ENCODE peak calls at places on chromosomes 11 and 22, in seven cellular contexts. One of them, this sample, is unnamed.

GRCh38 chr11:128205796-128206195 is 381.6 kb downstream of the ETS1 start:
- DNase-seq in iPS DF 6.9: no peak
- DNase-seq in kidney: no peak
- DNase-seq in aorta: no peak
- DNase-seq in stomach: no peak
- DNase-seq in prostate gland: no peak
- DNase-seq in testis: no peak
- DNase-seq in this sample: no peak

GRCh38 chr11:33391893-33392251 is 134.7 kb downstream of the HIPK3 start:
- DNase-seq in testis: no peak
- DNase-seq in kidney: no peak
- DNase-seq in stomach: no peak
- DNase-seq in iPS DF 6.9: no peak
- DNase-seq in aorta: no peak
- DNase-seq in prostate gland: no peak
- DNase-seq in this sample: no peak

GRCh38 chr22:27669798-27670599 is 131.6 kb downstream of the MN1 start:
- DNase-seq in testis: peak; percentile 56
- DNase-seq in aorta: no peak
- DNase-seq in kidney: no peak
- DNase-seq in stomach: no peak
- DNase-seq in iPS DF 6.9: no peak
- DNase-seq in prostate gland: no peak
- DNase-seq in this sample: no peak

GRCh38 chr11:45872513-45873356 is 12.7 kb upstream of the MAPK8IP1 start:
- DNase-seq in prostate gland: peak; percentile 59
- DNase-seq in aorta: no peak
- DNase-seq in testis: peak; percentile 71
- DNase-seq in stomach: peak; percentile 39
- DNase-seq in iPS DF 6.9: peak; percentile 70
- DNase-seq in kidney: no peak
- DNase-seq in this sample: no peak

GRCh38 chr11:116637766-116638165 is 135.0 kb downstream of the BUD13 start:
- DNase-seq in stomach: no peak
- DNase-seq in testis: no peak
- DNase-seq in aorta: no peak
- DNase-seq in prostate gland: no peak
- DNase-seq in iPS DF 6.9: no peak
- DNase-seq in kidney: no peak
- DNase-seq in this sample: no peak

GRCh38 chr22:31126869-31127175 is 4.1 kb downstream of the INPP5J start:
- DNase-seq in kidney: no peak
- DNase-seq in stomach: no peak
- DNase-seq in aorta: no peak
- DNase-seq in iPS DF 6.9: no peak
- DNase-seq in prostate gland: no peak
- DNase-seq in testis: no peak
- DNase-seq in this sample: no peak

GRCh38 chr11:2305862-2306823 is 4.3 kb downstream of the TSPAN32 start:
- DNase-seq in prostate gland: no peak
- DNase-seq in aorta: peak; percentile 85
- DNase-seq in kidney: peak; percentile 92
- DNase-seq in iPS DF 6.9: no peak
- DNase-seq in testis: peak; percentile 86
- DNase-seq in stomach: peak; percentile 25
- DNase-seq in this sample: no peak

GRCh38 chr11:63923319-63923718 is 6.4 kb upstream of the RCOR2 start:
- DNase-seq in iPS DF 6.9: no peak
- DNase-seq in aorta: no peak
- DNase-seq in kidney: no peak
- DNase-seq in prostate gland: no peak
- DNase-seq in testis: no peak
- DNase-seq in stomach: no peak
- DNase-seq in this sample: no peak

GRCh38 chr11:14270690-14271542 is 88.1 kb downstream of the RRAS2 start:
- DNase-seq in iPS DF 6.9: no peak
- DNase-seq in prostate gland: no peak
- DNase-seq in aorta: no peak
- DNase-seq in testis: no peak
- DNase-seq in kidney: no peak
- DNase-seq in stomach: no peak
- DNase-seq in this sample: no peak

GRCh38 chr11:79304599-79305212 is 136.1 kb downstream of the TENM4 start:
- DNase-seq in iPS DF 6.9: no peak
- DNase-seq in aorta: no peak
- DNase-seq in testis: no peak
- DNase-seq in prostate gland: no peak
- DNase-seq in stomach: no peak
- DNase-seq in kidney: no peak
- DNase-seq in this sample: no peak

GRCh38 chr11:28581286-28582242 is 473.4 kb downstream of the METTL15 start:
- DNase-seq in prostate gland: no peak
- DNase-seq in testis: no peak
- DNase-seq in stomach: no peak
- DNase-seq in aorta: no peak
- DNase-seq in kidney: no peak
- DNase-seq in iPS DF 6.9: no peak
- DNase-seq in this sample: no peak

GRCh38 chr11:132278801-132279574 is 908.6 kb downstream of the NTM start:
- DNase-seq in stomach: no peak
- DNase-seq in aorta: no peak
- DNase-seq in testis: no peak
- DNase-seq in prostate gland: no peak
- DNase-seq in kidney: no peak
- DNase-seq in iPS DF 6.9: no peak
- DNase-seq in this sample: no peak

GRCh38 chr22:38471237-38471636 is 3.3 kb downstream of the KDELR3 start:
- DNase-seq in testis: no peak
- DNase-seq in iPS DF 6.9: no peak
- DNase-seq in stomach: no peak
- DNase-seq in aorta: no peak
- DNase-seq in prostate gland: no peak
- DNase-seq in kidney: peak; percentile 60
- DNase-seq in this sample: no peak

GRCh38 chr22:40240671-40241070 is 62.9 kb downstream of the TNRC6B start:
- DNase-seq in prostate gland: no peak
- DNase-seq in iPS DF 6.9: no peak
- DNase-seq in testis: no peak
- DNase-seq in kidney: no peak
- DNase-seq in stomach: no peak
- DNase-seq in aorta: no peak
- DNase-seq in this sample: no peak

GRCh38 chr11:45247433-45247832 is 38.7 kb downstream of the SYT13 start:
- DNase-seq in stomach: no peak
- DNase-seq in aorta: no peak
- DNase-seq in prostate gland: no peak
- DNase-seq in kidney: no peak
- DNase-seq in testis: no peak
- DNase-seq in iPS DF 6.9: no peak
- DNase-seq in this sample: no peak

GRCh38 chr11:3995307-3995706 is 99.3 kb upstream of the RRM1 start:
- DNase-seq in stomach: no peak
- DNase-seq in prostate gland: no peak
- DNase-seq in testis: no peak
- DNase-seq in kidney: no peak
- DNase-seq in aorta: no peak
- DNase-seq in iPS DF 6.9: no peak
- DNase-seq in this sample: no peak

GRCh38 chr11:133403900-133404299 is 128.4 kb downstream of the OPCML start:
- DNase-seq in iPS DF 6.9: peak; percentile 20
- DNase-seq in stomach: no peak
- DNase-seq in kidney: no peak
- DNase-seq in testis: peak; percentile 54
- DNase-seq in aorta: no peak
- DNase-seq in prostate gland: no peak
- DNase-seq in this sample: no peak

GRCh38 chr11:17432041-17432440 is 43.6 kb upstream of the KCNJ11 start:
- DNase-seq in prostate gland: no peak
- DNase-seq in testis: no peak
- DNase-seq in aorta: no peak
- DNase-seq in iPS DF 6.9: no peak
- DNase-seq in stomach: no peak
- DNase-seq in kidney: no peak
- DNase-seq in this sample: no peak

GRCh38 chr11:131198161-131198560 is 172.3 kb upstream of the NTM start:
- DNase-seq in testis: no peak
- DNase-seq in kidney: no peak
- DNase-seq in prostate gland: no peak
- DNase-seq in aorta: no peak
- DNase-seq in iPS DF 6.9: no peak
- DNase-seq in stomach: no peak
- DNase-seq in this sample: no peak

GRCh38 chr22:26461188-26461810 is 22.3 kb downstream of the HPS4 start:
- DNase-seq in kidney: no peak
- DNase-seq in stomach: peak; percentile 71
- DNase-seq in prostate gland: peak; percentile 54
- DNase-seq in testis: peak; percentile 74
- DNase-seq in aorta: peak; percentile 66
- DNase-seq in iPS DF 6.9: peak; percentile 52
- DNase-seq in this sample: no peak

GRCh38 chr11:18721576-18722292 is 4.3 kb downstream of the IGSF22 start:
- DNase-seq in kidney: peak; percentile 85
- DNase-seq in iPS DF 6.9: peak; percentile 82
- DNase-seq in aorta: no peak
- DNase-seq in testis: peak; percentile 59
- DNase-seq in stomach: peak; percentile 40
- DNase-seq in prostate gland: peak; percentile 28
- DNase-seq in this sample: no peak
- H3K27ac ChIP-seq in kidney: no peak overlapping the region
- H3K27ac ChIP-seq in iPS DF 6.9: no peak overlapping the region
- H3K27ac ChIP-seq in aorta: peak overlapping the region; percentile 38
- H3K27ac ChIP-seq in testis: peak overlapping the region; percentile 72
- H3K27ac ChIP-seq in stomach: peak overlapping the region; percentile 16
- H3K27ac ChIP-seq in prostate gland: peak overlapping the region; percentile 32
- H3K27ac ChIP-seq in this sample: no peak overlapping the region

GRCh38 chr11:47331454-47332302 is 20.8 kb downstream of the MYBPC3 start:
- DNase-seq in prostate gland: peak; percentile 56
- DNase-seq in aorta: no peak
- DNase-seq in iPS DF 6.9: no peak
- DNase-seq in testis: no peak
- DNase-seq in stomach: peak; percentile 77
- DNase-seq in kidney: no peak
- DNase-seq in this sample: no peak

GRCh38 chr11:47333886-47334443 is 18.5 kb downstream of the MYBPC3 start:
- DNase-seq in prostate gland: no peak
- DNase-seq in stomach: no peak
- DNase-seq in testis: no peak
- DNase-seq in kidney: no peak
- DNase-seq in iPS DF 6.9: no peak
- DNase-seq in aorta: no peak
- DNase-seq in this sample: no peak

GRCh38 chr11:47333526-47333845 is 19.0 kb downstream of the MYBPC3 start:
- DNase-seq in stomach: no peak
- DNase-seq in iPS DF 6.9: no peak
- DNase-seq in testis: no peak
- DNase-seq in kidney: peak; percentile 66
- DNase-seq in aorta: no peak
- DNase-seq in prostate gland: no peak
- DNase-seq in this sample: no peak

GRCh38 chr11:47332791-47333525 is 19.5 kb downstream of the MYBPC3 start:
- DNase-seq in iPS DF 6.9: no peak
- DNase-seq in testis: no peak
- DNase-seq in stomach: no peak
- DNase-seq in prostate gland: no peak
- DNase-seq in aorta: no peak
- DNase-seq in kidney: peak; percentile 57
- DNase-seq in this sample: no peak

DNA sequence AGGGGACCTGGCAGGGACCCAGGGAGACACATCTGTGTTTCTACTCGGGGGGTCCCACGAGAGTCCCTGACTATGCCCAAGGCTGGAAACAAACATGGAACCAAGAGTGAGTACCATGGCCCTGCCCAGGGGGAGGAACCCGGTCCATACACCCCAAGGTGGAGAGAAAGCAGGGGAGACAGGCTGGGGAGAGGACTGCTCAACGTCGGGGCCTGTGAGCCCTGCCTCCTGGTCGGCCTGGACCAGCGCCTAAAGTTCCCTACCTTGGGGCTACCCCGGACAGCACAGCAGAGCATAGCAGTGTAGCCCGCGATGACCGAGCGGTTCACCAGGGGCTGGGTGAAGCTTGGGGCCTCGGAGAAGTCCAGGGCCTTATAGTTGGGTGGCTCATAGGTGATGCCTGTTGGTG is 20.2 kb downstream of the MYBPC3 start:
- DNase-seq in stomach: no peak
- DNase-seq in prostate gland: no peak
- DNase-seq in iPS DF 6.9: no peak
- DNase-seq in aorta: no peak
- DNase-seq in testis: no peak
- DNase-seq in kidney: peak; percentile 54
- DNase-seq in this sample: no peak
- H3K27ac ChIP-seq in stomach: peak overlapping the region; percentile 46
- H3K27ac ChIP-seq in prostate gland: no peak overlapping the region
- H3K27ac ChIP-seq in iPS DF 6.9: no peak overlapping the region
- H3K27ac ChIP-seq in aorta: no peak overlapping the region
- H3K27ac ChIP-seq in testis: no peak overlapping the region
- H3K27ac ChIP-seq in kidney: no peak overlapping the region
- H3K27ac ChIP-seq in this sample: no peak overlapping the region

DNA sequence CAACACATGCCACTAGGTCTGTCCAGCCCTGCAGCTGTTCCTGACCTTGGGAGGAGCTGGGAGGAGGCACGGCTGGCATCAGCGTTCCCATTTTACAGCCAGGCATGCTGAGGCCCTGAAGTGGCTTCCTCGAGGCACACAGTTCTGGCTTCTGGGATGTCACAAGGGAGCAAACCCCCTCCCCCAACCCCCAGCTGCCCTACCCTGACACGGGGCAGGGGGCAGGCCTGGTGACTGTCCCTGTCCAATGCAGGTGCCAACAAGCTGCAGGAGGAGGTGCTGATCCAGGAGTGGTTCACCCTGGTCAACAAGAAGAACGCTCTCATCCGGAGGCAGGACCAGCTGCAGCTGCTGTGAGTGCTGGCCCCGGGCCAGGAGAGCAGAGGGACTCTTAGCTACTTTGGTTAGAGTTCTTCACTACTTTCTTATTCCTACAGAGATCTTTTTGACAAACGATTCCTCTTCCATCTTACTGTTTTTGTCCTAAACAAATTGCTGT is 5.3 kb downstream of the KCNK7 start:
- DNase-seq in aorta: no peak
- DNase-seq in stomach: no peak
- DNase-seq in kidney: peak; percentile 86
- DNase-seq in iPS DF 6.9: no peak
- DNase-seq in prostate gland: no peak
- DNase-seq in testis: peak; percentile 67
- DNase-seq in this sample: no peak
- H3K27ac ChIP-seq in aorta: no peak overlapping the region
- H3K27ac ChIP-seq in stomach: no peak overlapping the region
- H3K27ac ChIP-seq in kidney: no peak overlapping the region
- H3K27ac ChIP-seq in iPS DF 6.9: no peak overlapping the region
- H3K27ac ChIP-seq in prostate gland: no peak overlapping the region
- H3K27ac ChIP-seq in testis: no peak overlapping the region
- H3K27ac ChIP-seq in this sample: no peak overlapping the region

DNA sequence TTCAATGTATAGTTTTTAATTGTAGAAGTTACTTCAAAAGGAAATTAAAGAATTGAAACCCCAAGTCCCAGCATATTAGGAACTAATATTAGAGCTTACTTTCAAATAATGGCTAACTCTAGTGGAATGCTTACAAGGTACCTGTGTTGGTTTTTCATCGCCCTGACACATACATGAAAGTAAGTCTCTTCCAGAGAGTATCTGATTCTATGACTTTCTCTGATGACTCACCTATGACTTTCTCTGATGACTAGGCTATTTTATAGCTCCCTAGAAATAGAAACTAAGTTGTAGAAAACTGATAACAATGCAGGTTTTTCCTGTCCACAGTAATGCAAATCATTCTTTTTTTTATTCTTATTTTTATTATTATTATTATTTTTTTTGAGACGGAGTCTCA is 33.6 kb upstream of the MMP7 start:
- DNase-seq in iPS DF 6.9: no peak
- DNase-seq in aorta: no peak
- DNase-seq in stomach: no peak
- DNase-seq in prostate gland: no peak
- DNase-seq in kidney: no peak
- DNase-seq in testis: no peak
- DNase-seq in this sample: no peak
- H3K27ac ChIP-seq in iPS DF 6.9: no peak overlapping the region
- H3K27ac ChIP-seq in aorta: no peak overlapping the region
- H3K27ac ChIP-seq in stomach: no peak overlapping the region
- H3K27ac ChIP-seq in prostate gland: no peak overlapping the region
- H3K27ac ChIP-seq in kidney: no peak overlapping the region
- H3K27ac ChIP-seq in testis: no peak overlapping the region
- H3K27ac ChIP-seq in this sample: no peak overlapping the region

This sample was measured in substantia nigra.